ENCODE peak calls at places on chromosomes 1 and 21, in nine cellular contexts. F is nucleus accumbens, U is NCI-H1417, Y is aorta, A is endothelial cell, V is AG08396, T is KG1, K is lower lobe of right lung, H is cardiac muscle cell. G is an unnamed sample.

GRCh38 chr1:151238467-151238739 is 16.1 kb upstream of the PSMD4 start:
- DNase-seq in F (no peak), U (no peak), Y (no peak), A (no peak), V (peak), T (no peak), K (no peak), H (no peak), G (no peak)

GRCh38 chr1:169941982-169942830 is 48.5 kb upstream of the SCYL3 start:
- DNase-seq in F (no peak), U (peak), Y (no peak), A (no peak), V (no peak), T (no peak), K (no peak), H (no peak), G (no peak)

GRCh38 chr1:222326710-222327036 is 221.2 kb downstream of the HHIPL2 start:
- DNase-seq in F (no peak), U (no peak), Y (no peak), A (no peak), V (no peak), T (no peak), K (no peak), H (no peak), G (no peak)

GRCh38 chr1:230498704-230499103 is 72.6 kb upstream of the PGBD5 start:
- DNase-seq in F (no peak), U (peak), Y (no peak), A (no peak), V (no peak), T (no peak), K (no peak), H (no peak), G (no peak)

GRCh38 chr1:235127203-235127602 is 1.4 kb downstream of the TOMM20 start:
- DNase-seq in F (no peak), U (no peak), Y (no peak), A (no peak), V (no peak), T (no peak), K (no peak), H (no peak), G (no peak)

GRCh38 chr21:37341254-37341960 is 25.2 kb upstream of the DYRK1A start:
- DNase-seq in F (no peak), U (peak), Y (no peak), A (no peak), V (no peak), T (no peak), K (no peak), H (no peak), G (no peak)

GRCh38 chr1:116544588-116545358 is 26.1 kb downstream of the CD58 start:
- DNase-seq in F (no peak), U (no peak), Y (no peak), A (no peak), V (no peak), T (no peak), K (no peak), H (no peak), G (no peak)

GRCh38 chr1:84782311-84782771 is 92.1 kb upstream of the SSX2IP start:
- DNase-seq in F (peak), U (no peak), Y (peak), A (peak), V (peak), T (no peak), K (peak), H (peak), G (peak)

GRCh38 chr1:2435746-2436355 is 23.5 kb upstream of the PEX10 start:
- DNase-seq in F (no peak), U (no peak), Y (no peak), A (no peak), V (no peak), T (no peak), K (no peak), H (no peak), G (no peak)

GRCh38 chr21:27464643-27465042 is 497.8 kb upstream of the ADAMTS5 start:
- DNase-seq in F (no peak), U (peak), Y (no peak), A (no peak), V (no peak), T (no peak), K (no peak), H (no peak), G (no peak)

GRCh38 chr1:154198756-154199562 is 7.1 kb upstream of the TPM3 start:
- DNase-seq in F (no peak), U (peak), Y (no peak), A (peak), V (peak), T (peak), K (no peak), H (peak), G (no peak)

GRCh38 chr21:40386301-40386911 is 460.6 kb downstream of the DSCAM start:
- DNase-seq in F (peak), U (no peak), Y (peak), A (peak), V (peak), T (no peak), K (peak), H (peak), G (peak)

GRCh38 chr1:62198069-62198780 is 3.6 kb downstream of the L1TD1 start:
- DNase-seq in F (no peak), U (no peak), Y (no peak), A (no peak), V (no peak), T (no peak), K (no peak), H (no peak), G (no peak)

GRCh38 chr1:104718752-104719151 is 969.1 kb downstream of the AMY1C start:
- DNase-seq in F (no peak), U (no peak), Y (no peak), A (no peak), V (no peak), T (no peak), K (no peak), H (no peak), G (no peak)

GRCh38 chr1:97920275-97920831 is 481 bp downstream of the DPYD start:
- DNase-seq in F (no peak), U (peak), Y (no peak), A (no peak), V (no peak), T (peak), K (no peak), H (no peak), G (no peak)

GRCh38 chr1:105100102-105100501 is 1350.4 kb downstream of the AMY1C start:
- DNase-seq in F (no peak), U (peak), Y (no peak), A (no peak), V (no peak), T (no peak), K (no peak), H (no peak), G (no peak)

GRCh38 chr1:61536722-61537121 is 188.2 kb downstream of the TM2D1 start:
- DNase-seq in F (no peak), U (no peak), Y (no peak), A (no peak), V (no peak), T (no peak), K (no peak), H (no peak), G (no peak)

GRCh38 chr1:85550784-85551516 is 29.6 kb upstream of the CCN1 start:
- DNase-seq in F (no peak), U (no peak), Y (no peak), A (no peak), V (peak), T (no peak), K (no peak), H (no peak), G (no peak)

GRCh38 chr1:107795994-107796393 is 169.0 kb downstream of the VAV3 start:
- DNase-seq in F (no peak), U (no peak), Y (no peak), A (no peak), V (no peak), T (no peak), K (no peak), H (no peak), G (no peak)

GRCh38 chr1:154845879-154846278 is 24.2 kb downstream of the KCNN3 start:
- DNase-seq in F (peak), U (no peak), Y (no peak), A (no peak), V (no peak), T (no peak), K (no peak), H (no peak), G (no peak)

GRCh38 chr1:22526677-22527076 is 36.6 kb upstream of the EPHA8 start:
- DNase-seq in F (no peak), U (no peak), Y (no peak), A (no peak), V (no peak), T (no peak), K (no peak), H (no peak), G (no peak)

GRCh38 chr1:5507340-5507739 is 484.9 kb downstream of the NPHP4 start:
- DNase-seq in F (no peak), U (peak), Y (no peak), A (no peak), V (no peak), T (no peak), K (no peak), H (no peak), G (no peak)

GRCh38 chr1:95086949-95087533 is 14.3 kb upstream of the ALG14 start:
- DNase-seq in F (no peak), U (no peak), Y (no peak), A (peak), V (peak), T (no peak), K (no peak), H (peak), G (no peak)

GRCh38 chr1:167777253-167777618 is 55.5 kb downstream of the MPZL1 start:
- DNase-seq in F (no peak), U (no peak), Y (no peak), A (no peak), V (no peak), T (no peak), K (no peak), H (no peak), G (no peak)

GRCh38 chr1:81584398-81584797 is 216.3 kb upstream of the ADGRL2 start:
- DNase-seq in F (no peak), U (no peak), Y (no peak), A (no peak), V (no peak), T (no peak), K (no peak), H (no peak), G (no peak)

GRCh38 chr1:183070923-183071618 is 47.9 kb downstream of the LAMC1 start:
- DNase-seq in F (no peak), U (peak), Y (no peak), A (no peak), V (peak), T (no peak), K (no peak), H (no peak), G (no peak)

GRCh38 chr1:63777965-63778880 is 4.4 kb downstream of the ROR1 start:
- DNase-seq in F (no peak), U (no peak), Y (no peak), A (no peak), V (no peak), T (no peak), K (no peak), H (no peak), G (no peak)

GRCh38 chr1:94648225-94649007 is 106.9 kb upstream of the F3 start:
- DNase-seq in F (no peak), U (no peak), Y (peak), A (no peak), V (peak), T (no peak), K (peak), H (no peak), G (no peak)

GRCh38 chr21:25857308-25858099 is 122.7 kb downstream of the GABPA start:
- DNase-seq in F (no peak), U (no peak), Y (no peak), A (no peak), V (no peak), T (no peak), K (no peak), H (no peak), G (no peak)

GRCh38 chr1:201365251-201365650 is 12.2 kb downstream of the TNNT2 start:
- DNase-seq in F (no peak), U (no peak), Y (peak), A (no peak), V (no peak), T (no peak), K (no peak), H (no peak), G (peak)

GRCh38 chr1:43671626-43672330 is 21.8 kb downstream of the KDM4A start:
- DNase-seq in F (no peak), U (no peak), Y (no peak), A (no peak), V (peak), T (no peak), K (no peak), H (no peak), G (no peak)

GRCh38 chr1:59199734-59200376 is 97.0 kb upstream of the FGGY start:
- DNase-seq in F (no peak), U (peak), Y (no peak), A (no peak), V (no peak), T (no peak), K (no peak), H (peak), G (no peak)

GRCh38 chr1:206835186-206835585 is 30.2 kb upstream of the IL20 start:
- DNase-seq in F (no peak), U (no peak), Y (no peak), A (no peak), V (no peak), T (no peak), K (no peak), H (no peak), G (no peak)

GRCh38 chr1:44366576-44366975 is 11.5 kb upstream of the ERI3 start:
- DNase-seq in F (no peak), U (no peak), Y (no peak), A (no peak), V (no peak), T (no peak), K (no peak), H (no peak), G (no peak)

GRCh38 chr1:17639703-17640340 is 100.3 kb downstream of the ARHGEF10L start:
- DNase-seq in F (no peak), U (no peak), Y (no peak), A (no peak), V (no peak), T (no peak), K (no peak), H (no peak), G (no peak)

GRCh38 chr1:171817511-171818265 is 23.6 kb upstream of the DNM3 start:
- DNase-seq in F (peak), U (peak), Y (no peak), A (no peak), V (peak), T (no peak), K (no peak), H (no peak), G (no peak)

GRCh38 chr21:43602277-43603229 is 56.7 kb downstream of the HSF2BP start:
- DNase-seq in F (no peak), U (no peak), Y (no peak), A (no peak), V (no peak), T (no peak), K (no peak), H (no peak), G (no peak)